ENCODE peak calls at places on chromosomes 12 and 14, in five cellular contexts. M, D, Y, G and B are unnamed samples.
A peak's percentile ranks its signal among the peaks of the same experiment; 100 is the strongest.

GRCh38 chr14:35482994-35483515 is 50.9 kb upstream of the INSM2 start:
- DNase-seq in M (no peak), D (no peak), Y (no peak), G (no peak), B (no peak)

GRCh38 chr12:16221776-16222175 is 55.7 kb downstream of the SLC15A5 start:
- DNase-seq in M (no peak), D (no peak), Y (no peak), G (no peak), B (no peak)

GRCh38 chr14:101466456-101467180 is 94.7 kb upstream of the DIO3 start:
- DNase-seq in M (no peak), D (no peak), Y (no peak), G (no peak), B (no peak)

GRCh38 chr14:72610831-72611200 is 283.1 kb downstream of the DPF3 start:
- DNase-seq in M (no peak), D (no peak), Y (no peak), G (no peak), B (no peak)

GRCh38 chr12:14780851-14781250 is 22.4 kb downstream of the WBP11 start:
- DNase-seq in M (no peak), D (no peak), Y (no peak), G (no peak), B (no peak)

GRCh38 chr14:103593577-103593976 is 30.8 kb downstream of the COA8 start:
- DNase-seq in M (no peak), D (no peak), Y (no peak), G (no peak), B (no peak)

GRCh38 chr12:24780969-24781368 is 167.9 kb downstream of the BCAT1 start:
- DNase-seq in M (no peak), D (no peak), Y (no peak), G (peak; percentile 47), B (peak; percentile 75)

GRCh38 chr12:50542448-50542847 is 37.7 kb downstream of the DIP2B start:
- DNase-seq in M (peak; percentile 77), D (peak; percentile 56), Y (no peak), G (no peak), B (peak; percentile 35)

GRCh38 chr12:4269279-4269991 is 4.1 kb upstream of the CCND2 start:
- DNase-seq in M (no peak), D (peak; percentile 34), Y (peak; percentile 90), G (peak; percentile 53), B (peak; percentile 48)

GRCh38 chr12:50024804-50025186 is 499 bp downstream of the RACGAP1 start:
- DNase-seq in M (peak; percentile 31), D (no peak), Y (no peak), G (no peak), B (peak; percentile 36)

GRCh38 chr14:66070542-66071319 is 415.4 kb upstream of the CCDC196 start:
- DNase-seq in M (peak; percentile 16), D (peak; percentile 3), Y (peak; percentile 76), G (peak; percentile 44), B (peak; percentile 27)

GRCh38 chr14:93954516-93954830 is 21.9 kb downstream of the ASB2 start:
- DNase-seq in M (no peak), D (no peak), Y (no peak), G (no peak), B (no peak)

GRCh38 chr14:99270491-99271287 is 1.3 kb downstream of the BCL11B start:
- DNase-seq in M (no peak), D (no peak), Y (no peak), G (no peak), B (peak; percentile 32)

GRCh38 chr14:91144425-91145145 is 30.7 kb downstream of the DGLUCY start:
- DNase-seq in M (no peak), D (peak; percentile 48), Y (no peak), G (peak; percentile 46), B (peak; percentile 58)

GRCh38 chr12:124804011-124804621 is 59.5 kb downstream of the SCARB1 start:
- DNase-seq in M (peak; percentile 80), D (no peak), Y (no peak), G (peak; percentile 12), B (peak; percentile 43)

GRCh38 chr12:53268009-53268636 is at the start of gene ESPL1:
- DNase-seq in M (peak; percentile 82), D (peak; percentile 65), Y (peak; percentile 77), G (peak; percentile 84), B (peak; percentile 88)

GRCh38 chr14:101216725-101217463 is 313.4 kb upstream of the RTL1 start:
- DNase-seq in M (no peak), D (no peak), Y (no peak), G (no peak), B (no peak)

GRCh38 chr14:89279649-89280232 is 137.3 kb downstream of the FOXN3 start:
- DNase-seq in M (no peak), D (no peak), Y (no peak), G (no peak), B (no peak)

GRCh38 chr14:100105357-100106169 is 40.3 kb downstream of the EVL start:
- DNase-seq in M (no peak), D (no peak), Y (no peak), G (no peak), B (no peak)

GRCh38 chr12:49632401-49632800 is 9.0 kb downstream of the PRPF40B start:
- DNase-seq in M (no peak), D (no peak), Y (no peak), G (no peak), B (no peak)

GRCh38 chr12:114481200-114481535 is 75.2 kb upstream of the TBX5 start:
- DNase-seq in M (no peak), D (no peak), Y (no peak), G (no peak), B (no peak)

DNA sequence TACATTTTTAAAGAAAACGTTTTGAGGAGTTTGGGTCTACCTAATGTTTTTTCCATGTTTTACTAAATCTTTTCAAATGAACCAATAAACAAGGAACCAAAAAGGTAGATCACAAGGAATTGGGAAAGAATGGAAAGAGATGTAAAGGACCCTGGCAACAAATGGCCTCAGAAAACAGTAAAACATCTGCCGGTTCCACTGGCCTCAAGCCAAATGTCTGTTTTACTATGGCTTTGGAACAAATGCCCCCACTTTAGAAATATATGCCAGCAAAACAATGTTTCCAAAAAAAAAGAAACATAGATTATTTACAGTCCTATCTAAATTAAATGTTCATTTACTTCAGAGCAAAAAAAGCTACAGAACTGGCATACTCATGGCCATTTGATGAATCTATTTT is 3.0 kb downstream of the TRMT5 start:
- DNase-seq in M (no peak), D (no peak), Y (no peak), G (peak; percentile 15), B (no peak)
- H3K4me3 ChIP-seq in M (no peak overlapping the region), D (no peak overlapping the region), Y (no peak overlapping the region), G (no peak overlapping the region), B (no peak overlapping the region)

DNA sequence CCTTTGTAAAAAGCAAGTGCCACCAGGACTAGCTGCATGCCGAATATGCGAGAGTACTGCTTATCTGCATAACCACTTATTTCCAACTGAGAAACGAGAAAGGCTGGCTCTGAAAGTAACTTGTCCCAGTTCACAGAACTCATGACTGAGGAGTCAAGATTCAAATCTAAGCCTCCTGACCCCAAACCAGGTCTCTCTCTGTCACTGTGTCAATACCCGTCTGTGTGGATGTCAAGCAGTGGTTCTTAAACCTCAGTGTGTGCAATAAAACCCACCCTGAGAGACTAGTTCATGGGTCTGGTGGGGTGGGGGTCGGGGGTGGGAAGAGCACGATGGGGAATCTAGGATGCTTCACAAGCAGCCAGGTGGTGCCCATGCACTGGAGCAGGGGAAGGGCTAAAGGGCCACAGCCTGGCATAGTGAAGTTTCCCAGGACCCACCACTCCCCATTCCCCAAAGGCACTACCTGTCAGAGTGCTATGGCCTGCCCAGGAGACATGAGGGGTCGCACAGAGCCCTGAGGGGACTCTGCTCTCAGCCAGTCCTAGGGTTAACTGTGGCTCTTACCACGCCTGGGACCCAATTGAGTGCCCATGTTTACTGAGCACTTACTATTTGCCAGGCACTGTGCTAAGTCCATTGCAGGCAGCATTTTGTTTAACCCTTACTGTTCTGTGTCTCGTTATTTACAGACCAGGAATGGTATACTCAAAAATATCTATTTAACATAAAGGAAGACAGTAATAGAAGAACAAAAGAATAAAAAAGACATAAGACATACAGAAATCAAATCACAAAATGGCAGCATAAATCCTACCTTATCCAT is 33.4 kb upstream of the PNMA1 start:
- DNase-seq in M (no peak), D (no peak), Y (no peak), G (no peak), B (no peak)
- H3K4me3 ChIP-seq in M (no peak overlapping the region), D (no peak overlapping the region), Y (no peak overlapping the region), G (no peak overlapping the region), B (no peak overlapping the region)

DNA sequence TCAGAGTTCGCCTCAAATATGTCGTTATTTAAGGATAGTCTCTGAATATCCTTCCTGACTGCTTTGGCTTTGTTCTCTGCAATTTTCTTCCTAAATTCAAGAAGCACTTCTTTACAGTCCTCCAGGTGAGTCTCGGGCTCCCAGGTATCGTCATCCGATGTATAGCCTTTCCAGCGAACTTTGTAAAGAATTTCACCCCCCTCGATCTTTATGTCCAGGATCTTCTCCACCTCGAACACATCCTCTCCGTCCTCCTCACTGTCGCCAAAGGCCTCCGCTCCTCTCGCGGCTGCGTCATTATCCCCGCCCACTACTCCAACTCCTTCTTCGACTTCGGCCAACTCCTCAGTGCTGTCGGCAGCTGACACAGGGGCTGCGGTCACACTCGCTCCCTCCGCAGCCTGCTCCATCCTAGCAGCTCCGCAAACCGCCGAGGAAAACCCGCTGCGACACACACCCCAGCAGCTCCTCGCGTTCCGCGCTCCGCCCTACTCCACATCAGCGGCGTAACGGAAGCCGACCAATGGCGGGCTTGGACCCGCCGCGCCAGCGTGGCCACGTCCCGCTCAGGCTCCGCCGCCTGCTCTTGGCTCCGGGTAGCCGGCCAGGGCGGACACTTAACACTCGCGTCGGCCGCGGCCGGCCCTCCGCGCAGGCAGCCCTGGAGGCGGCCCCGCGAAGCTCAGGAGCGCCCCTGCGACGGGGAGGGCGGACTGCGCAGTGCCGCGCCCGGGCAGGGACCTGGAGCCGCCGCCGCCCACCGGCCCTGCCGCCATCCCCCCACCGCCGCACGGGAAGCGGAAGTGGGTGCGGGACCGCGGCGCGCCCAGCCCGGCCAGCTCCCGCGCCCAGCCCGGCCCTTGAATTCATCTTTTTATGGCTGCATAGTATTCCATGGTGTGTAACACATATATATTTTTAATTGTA is 4.1 kb downstream of the CD163L1 start:
- DNase-seq in M (peak; percentile 93), D (peak; percentile 57), Y (peak; percentile 44), G (peak; percentile 76), B (peak; percentile 8)
- H3K4me3 ChIP-seq in M (peak overlapping the region; percentile 51), D (peak overlapping the region; percentile 51), Y (no peak overlapping the region), G (peak overlapping the region; percentile 36), B (peak overlapping the region; percentile 82)

GRCh38 chr12:3214508-3215365 is 137.6 kb downstream of the TSPAN9 start:
- DNase-seq in M (no peak), D (no peak), Y (no peak), G (no peak), B (no peak)

GRCh38 chr12:3216726-3217682 is 139.8 kb downstream of the TSPAN9 start:
- DNase-seq in M (no peak), D (peak; percentile 69), Y (no peak), G (peak; percentile 57), B (peak; percentile 40)

GRCh38 chr12:3216097-3216496 is 138.9 kb downstream of the TSPAN9 start:
- DNase-seq in M (no peak), D (no peak), Y (no peak), G (no peak), B (no peak)

GRCh38 chr12:3213768-3214167 is 136.6 kb downstream of the TSPAN9 start:
- DNase-seq in M (no peak), D (no peak), Y (no peak), G (no peak), B (no peak)

DNA sequence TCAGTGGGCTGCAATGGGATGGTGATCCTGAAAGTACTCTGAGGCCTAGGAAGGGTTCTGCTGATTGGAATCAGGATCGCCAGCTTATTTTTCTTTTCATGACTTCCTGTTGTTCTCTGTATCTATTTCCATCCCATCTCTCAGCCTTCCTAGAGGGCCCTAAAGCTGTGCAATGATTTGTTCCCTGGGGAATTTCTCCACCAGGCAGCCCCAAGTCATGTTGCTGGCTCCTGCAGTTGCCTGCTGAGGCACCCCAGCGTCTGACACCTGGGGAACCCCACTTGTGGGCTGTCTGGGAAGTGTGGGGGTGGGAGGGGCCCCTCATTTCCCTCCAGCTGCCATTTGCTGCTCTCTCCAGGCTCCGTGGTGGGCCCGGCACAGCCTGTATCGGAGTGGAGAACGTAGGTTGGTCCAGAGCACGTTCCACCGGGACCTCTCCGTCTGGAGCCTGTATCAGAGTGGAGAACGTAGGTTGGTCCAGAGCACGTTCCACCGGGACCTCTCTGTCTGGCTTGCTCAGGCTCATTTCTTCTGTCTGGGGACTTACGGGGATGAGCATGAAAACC is 138.3 kb downstream of the TSPAN9 start:
- DNase-seq in M (no peak), D (no peak), Y (no peak), G (no peak), B (no peak)
- H3K4me3 ChIP-seq in M (no peak overlapping the region), D (no peak overlapping the region), Y (no peak overlapping the region), G (no peak overlapping the region), B (no peak overlapping the region)